ENCODE peak calls at places on chromosomes 4 and X, in five cellular contexts. I is ovary; A is stimulated activated effector memory CD8-positive, alpha-beta T cell treated with anti-CD3 and anti-CD28 coated beads, Interleukin-12 subunit alpha, Interleukin-12 subunit beta, amount 100 ng/mL, for 72 hours; X is activated naive CD4-positive, alpha-beta T cell; H is IMR-90. F is an unnamed sample.
A peak's percentile ranks its signal among the peaks of the same experiment; 100 is the strongest.

GRCh38 chr4:7226993-7227392 is 34.7 kb downstream of the SORCS2 start:
- DNase-seq in I (no peak), A (no peak), X (no peak), H (no peak), F (no peak)

GRCh38 chr4:94274912-94275311 is 67.2 kb downstream of the SMARCAD1 start:
- DNase-seq in I (no peak), A (no peak), X (no peak), H (peak; percentile 71), F (no peak)

GRCh38 chr4:112951362-112951962 is 98.0 kb upstream of the ANK2 start:
- DNase-seq in I (no peak), A (no peak), X (no peak), H (peak; percentile 10), F (no peak)

GRCh38 chrX:140274761-140275525 is 229.9 kb downstream of the SOX3 start:
- DNase-seq in I (no peak), A (no peak), X (no peak), H (peak; percentile 49), F (no peak)

GRCh38 chr4:169975131-169975836 is 50.9 kb downstream of the MFAP3L start:
- DNase-seq in I (no peak), A (no peak), X (no peak), H (no peak), F (no peak)

GRCh38 chrX:45351478-45351877 is 150.8 kb upstream of the DIPK2B start:
- DNase-seq in I (no peak), A (no peak), X (no peak), H (peak; percentile 69), F (no peak)

GRCh38 chrX:87528487-87528886 is 10.9 kb downstream of the KLHL4 start:
- DNase-seq in I (no peak), A (no peak), X (no peak), H (no peak), F (no peak)

GRCh38 chr4:161178310-161178709 is 985.5 kb downstream of the FSTL5 start:
- DNase-seq in I (no peak), A (no peak), X (no peak), H (no peak), F (no peak)

GRCh38 chr4:15493411-15493810 is 23.7 kb downstream of the CC2D2A start:
- DNase-seq in I (no peak), A (no peak), X (no peak), H (peak; percentile 17), F (no peak)

GRCh38 chrX:123835661-123836371 is 24.0 kb upstream of the XIAP start:
- DNase-seq in I (no peak), A (peak; percentile 2), X (no peak), H (peak; percentile 70), F (no peak)

GRCh38 chrX:117093319-117093718 is 630.5 kb upstream of the CT83 start:
- DNase-seq in I (no peak), A (no peak), X (no peak), H (no peak), F (no peak)

GRCh38 chr4:152308925-152309324 is 227.0 kb downstream of the FBXW7 start:
- DNase-seq in I (no peak), A (no peak), X (no peak), H (no peak), F (no peak)

GRCh38 chr4:165207016-165207430 is 338 bp upstream of the KLHL2 start:
- DNase-seq in I (peak; percentile 20), A (no peak), X (no peak), H (peak; percentile 31), F (no peak)

GRCh38 chr4:147910315-147910714 is 178.4 kb downstream of the ARHGAP10 start:
- DNase-seq in I (no peak), A (no peak), X (no peak), H (peak; percentile 29), F (no peak)

GRCh38 chr4:153154010-153154975 is 50.0 kb upstream of the TRIM2 start:
- DNase-seq in I (no peak), A (no peak), X (no peak), H (peak; percentile 68), F (no peak)

GRCh38 chrX:150365953-150366911 is 3.1 kb downstream of the MAMLD1 start:
- DNase-seq in I (peak; percentile 74), A (no peak), X (no peak), H (peak; percentile 64), F (no peak)

GRCh38 chr4:165355900-165356300 is 22.9 kb upstream of the CPE start:
- DNase-seq in I (no peak), A (no peak), X (no peak), H (peak; percentile 20), F (no peak)

GRCh38 chrX:139930923-139931645 is 1.8 kb downstream of the ATP11C start:
- DNase-seq in I (peak; percentile 22), A (peak; percentile 4), X (peak; percentile 4), H (no peak), F (peak; percentile 11)

GRCh38 chrX:69298466-69299140 is 133.3 kb upstream of the PJA1 start:
- DNase-seq in I (no peak), A (no peak), X (no peak), H (peak; percentile 4), F (no peak)

GRCh38 chr4:13659341-13660070 is 32.0 kb upstream of the BOD1L1 start:
- DNase-seq in I (no peak), A (no peak), X (no peak), H (no peak), F (no peak)

GRCh38 chrX:16136080-16136479 is 12.7 kb downstream of the GRPR start:
- DNase-seq in I (no peak), A (no peak), X (no peak), H (peak; percentile 18), F (no peak)

GRCh38 chrX:66015152-66015827 is 24.6 kb downstream of the VSIG4 start:
- DNase-seq in I (no peak), A (no peak), X (no peak), H (no peak), F (peak; percentile 27)

GRCh38 chr4:70158576-70158975 is 4.5 kb downstream of the PRR27 start:
- DNase-seq in I (no peak), A (no peak), X (no peak), H (no peak), F (no peak)

GRCh38 chr4:141047228-141047884 is 85.9 kb downstream of the RNF150 start:
- DNase-seq in I (no peak), A (no peak), X (no peak), H (peak; percentile 87), F (no peak)

GRCh38 chrX:9745417-9746115 is 20.1 kb downstream of the GPR143 start:
- DNase-seq in I (no peak), A (no peak), X (no peak), H (peak; percentile 3), F (no peak)

GRCh38 chr4:59517007-59517406 is 1683.1 kb upstream of the ADGRL3 start:
- DNase-seq in I (no peak), A (no peak), X (no peak), H (no peak), F (no peak)

GRCh38 chrX:102599950-102600579 is 750 bp downstream of the ARMCX5 start:
- DNase-seq in I (no peak), A (no peak), X (no peak), H (peak; percentile 42), F (no peak)

GRCh38 chr4:154807042-154807630 is 26.1 kb downstream of the RBM46 start:
- DNase-seq in I (no peak), A (no peak), X (no peak), H (peak; percentile 54), F (no peak)

GRCh38 chr4:133147922-133148689 is 988 bp upstream of the PCDH10 start:
- DNase-seq in I (no peak), A (no peak), X (no peak), H (peak; percentile 21), F (no peak)

GRCh38 chr4:76589872-76590846 is 155.1 kb downstream of the SHROOM3 start:
- DNase-seq in I (peak; percentile 34), A (no peak), X (no peak), H (peak; percentile 92), F (no peak)

GRCh38 chrX:17809273-17809672 is 51.8 kb downstream of the RAI2 start:
- DNase-seq in I (no peak), A (no peak), X (no peak), H (no peak), F (no peak)

F was measured in memory B cell.